ENCODE peak calls at places on chromosomes 1 and 21, in five cellular contexts. E is HepG2, N is K562, C is H1, Q is GM12878. L is an unnamed sample.

GRCh38 chr1:108877858-108878257 is 1.1 kb downstream of the GPSM2 start:
- DNase-seq in C (no peak), Q (no peak), N (no peak), E (no peak), L (no peak)

GRCh38 chr1:101632548-101633256 is 364.0 kb downstream of the OLFM3 start:
- DNase-seq in E (no peak), N (no peak), C (no peak), Q (no peak), L (peak)

GRCh38 chr21:34528131-34528561 is 16.1 kb upstream of the KCNE1 start:
- DNase-seq in Q (no peak), N (no peak), C (no peak), E (no peak), L (no peak)

GRCh38 chr1:203361843-203362524 is 11.1 kb upstream of the FMOD start:
- DNase-seq in C (no peak), Q (no peak), N (no peak), E (no peak), L (no peak)

GRCh38 chr1:226814751-226815496 is 55.5 kb upstream of the PSEN2 start:
- DNase-seq in N (no peak), Q (no peak), C (no peak), E (no peak), L (no peak)

GRCh38 chr1:169250022-169250421 is 117.6 kb downstream of the NME7 start:
- DNase-seq in E (no peak), C (no peak), N (no peak), Q (no peak), L (no peak)

GRCh38 chr1:180213401-180214177 is 16.5 kb upstream of the LHX4 start:
- DNase-seq in E (no peak), N (peak), C (no peak), Q (peak), L (peak)

GRCh38 chr1:180267211-180267561 is 37.1 kb downstream of the LHX4 start:
- DNase-seq in C (no peak), Q (no peak), E (no peak), N (no peak), L (no peak)

GRCh38 chr1:38022810-38023209 is 10.3 kb downstream of the UTP11 start:
- DNase-seq in N (no peak), Q (no peak), C (no peak), E (no peak), L (no peak)

GRCh38 chr1:228375578-228376261 is 30.9 kb downstream of the TRIM11 start:
- DNase-seq in E (no peak), N (no peak), Q (no peak), C (no peak), L (no peak)

GRCh38 chr1:211643324-211644212 is 31.9 kb downstream of the NEK2 start:
- DNase-seq in E (peak), C (no peak), Q (no peak), N (peak), L (no peak)

GRCh38 chr1:84913025-84913892 is 20.3 kb upstream of the LPAR3 start:
- DNase-seq in C (no peak), E (no peak), N (no peak), Q (no peak), L (no peak)

GRCh38 chr1:180802849-180803248 is 109.8 kb upstream of the KIAA1614 start:
- DNase-seq in C (no peak), N (no peak), Q (no peak), E (no peak), L (no peak)

GRCh38 chr1:204089044-204089751 is 16.3 kb downstream of the SOX13 start:
- DNase-seq in Q (no peak), C (no peak), N (no peak), E (no peak), L (no peak)

GRCh38 chr1:160115545-160116276 is at the start of gene ATP1A2:
- DNase-seq in C (no peak), N (no peak), Q (no peak), E (no peak), L (peak)

GRCh38 chr1:42971848-42972291 is 13.2 kb upstream of the SLC2A1 start:
- DNase-seq in N (no peak), Q (no peak), C (no peak), E (no peak), L (no peak)

GRCh38 chr1:56877973-56878372 is 23.4 kb downstream of the C8A start:
- DNase-seq in C (no peak), N (no peak), Q (no peak), E (no peak), L (no peak)

GRCh38 chr1:37932759-37933158 is 14.1 kb downstream of the INPP5B start:
- DNase-seq in Q (no peak), E (no peak), C (no peak), N (peak), L (no peak)

GRCh38 chr1:245500546-245500945 is 345.8 kb downstream of the KIF26B start:
- DNase-seq in E (no peak), N (no peak), C (no peak), Q (no peak), L (peak)

GRCh38 chr1:204419064-204419403 is 7.4 kb upstream of the PPP1R15B start:
- DNase-seq in E (peak), C (no peak), N (no peak), Q (no peak), L (no peak)

GRCh38 chr21:32562426-32562825 is 22.9 kb downstream of the TCP10L start:
- DNase-seq in C (no peak), E (no peak), N (no peak), Q (no peak), L (peak)

GRCh38 chr21:39111928-39112327 is 71.3 kb downstream of the PSMG1 start:
- DNase-seq in Q (no peak), E (no peak), N (no peak), C (no peak), L (no peak)

GRCh38 chr1:185138146-185138545 is 18.6 kb downstream of the TRMT1L start:
- DNase-seq in E (no peak), Q (no peak), C (no peak), N (no peak), L (no peak)

GRCh38 chr1:151001592-151001991 is 5.1 kb downstream of the MINDY1 start:
- DNase-seq in N (peak), E (no peak), C (no peak), Q (no peak), L (no peak)

GRCh38 chr1:54968581-54968980 is 11.8 kb upstream of the TMEM61 start:
- DNase-seq in Q (no peak), N (no peak), E (no peak), C (no peak), L (no peak)

GRCh38 chr1:59237905-59238304 is 59.0 kb upstream of the FGGY start:
- DNase-seq in Q (no peak), C (no peak), N (no peak), E (no peak), L (peak)

GRCh38 chr1:206470692-206471414 is 577 bp downstream of the IKBKE start:
- DNase-seq in Q (peak), C (no peak), E (peak), N (no peak), L (peak)

GRCh38 chr1:102897537-102897936 is 210.8 kb downstream of the COL11A1 start:
- DNase-seq in Q (no peak), N (no peak), E (no peak), C (no peak), L (no peak)

GRCh38 chr1:100249155-100249536 is 488 bp downstream of the DBT start:
- DNase-seq in C (no peak), E (no peak), N (peak), Q (no peak), L (peak)

GRCh38 chr1:3320246-3321152 is 134.0 kb upstream of the ARHGEF16 start:
- DNase-seq in Q (no peak), C (no peak), N (no peak), E (peak), L (no peak)

GRCh38 chr21:15809818-15810217 is 80.0 kb downstream of the USP25 start:
- DNase-seq in C (no peak), Q (no peak), N (no peak), E (no peak), L (no peak)

GRCh38 chr1:246775531-246776385 is 51.5 kb downstream of the SCCPDH start:
- DNase-seq in Q (no peak), C (no peak), E (no peak), N (no peak), L (no peak)

GRCh38 chr1:44405041-44405803 is at the start of gene RNF220:
- DNase-seq in Q (no peak), N (no peak), C (no peak), E (peak), L (peak)

GRCh38 chr1:169309178-169310166 is 58.1 kb downstream of the NME7 start:
- DNase-seq in Q (peak), E (no peak), N (peak), C (no peak), L (no peak)

GRCh38 chr1:2350486-2350885 is 40.9 kb downstream of the MORN1 start:
- DNase-seq in Q (no peak), E (no peak), C (no peak), N (no peak), L (no peak)

GRCh38 chr1:11858613-11858967 is at the start of gene NPPB:
- DNase-seq in C (no peak), N (no peak), E (no peak), Q (no peak), L (no peak)

GRCh38 chr1:76053021-76053420 is 21.5 kb upstream of the ST6GALNAC3 start:
- DNase-seq in C (no peak), Q (no peak), E (no peak), N (no peak), L (peak)

GRCh38 chr1:156402621-156403020 is 33.6 kb downstream of the RHBG start:
- DNase-seq in Q (no peak), E (no peak), N (no peak), C (no peak), L (no peak)
- H3K4me3 ChIP-seq in Q (no peak), E (no peak), N (no peak), C (no peak), L (no peak)

GRCh38 chr1:48675251-48675650 is 101.4 kb downstream of the BEND5 start:
- DNase-seq in N (no peak), Q (no peak), E (no peak), C (no peak), L (no peak)

GRCh38 chr1:48676822-48677221 is 99.9 kb downstream of the BEND5 start:
- DNase-seq in E (no peak), C (no peak), N (no peak), Q (no peak), L (no peak)

GRCh38 chr1:48676376-48676775 is 100.3 kb downstream of the BEND5 start:
- DNase-seq in Q (no peak), E (no peak), C (no peak), N (no peak), L (no peak)

GRCh38 chr1:48673725-48674124 is 103.0 kb downstream of the BEND5 start:
- DNase-seq in Q (no peak), N (peak), E (peak), C (no peak), L (peak)

GRCh38 chr1:48674641-48675040 is 102.0 kb downstream of the BEND5 start:
- DNase-seq in E (no peak), C (no peak), Q (no peak), N (no peak), L (no peak)
- TF ChIP-seq CREB1 in E (no peak), C (no peak), Q (no peak), N (no peak), L (no peak)

DNA sequence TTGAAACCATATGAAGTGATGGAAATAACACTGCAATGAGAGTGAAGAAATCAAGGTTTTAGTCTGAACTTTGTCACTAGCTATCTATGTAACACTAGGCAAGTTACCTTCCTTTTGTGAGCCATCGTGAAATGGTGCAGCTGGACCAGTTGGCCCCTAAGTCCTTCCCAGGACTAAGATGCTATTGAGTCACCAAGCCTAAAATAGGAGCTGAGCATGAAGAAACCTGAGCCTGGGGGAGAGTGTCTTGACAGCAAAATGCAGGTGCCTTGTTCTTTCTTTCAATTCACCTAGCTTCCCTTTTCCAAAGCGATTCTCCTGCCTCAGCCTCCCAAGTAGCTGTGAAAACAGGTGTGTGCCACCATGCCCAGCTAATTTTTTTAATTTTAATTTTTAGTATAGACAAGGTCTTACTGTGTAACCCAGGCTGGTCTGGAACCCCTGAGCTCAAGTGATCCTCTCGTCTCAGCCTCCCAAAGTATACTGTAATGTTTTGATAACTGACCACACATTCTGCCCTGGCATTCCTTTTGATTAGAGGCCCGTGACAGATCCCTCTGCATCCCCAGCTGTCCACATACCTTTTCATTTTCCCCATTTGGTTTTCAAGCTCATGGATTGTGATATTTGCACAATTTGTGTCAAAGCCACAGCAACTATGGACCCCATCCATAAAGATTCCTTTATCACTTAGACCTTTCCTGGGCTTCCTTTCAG is 117.0 kb upstream of the ATP1A1 start:
- DNase-seq in Q (no peak), C (no peak), E (no peak), N (no peak), L (no peak)
- H3K4me3 ChIP-seq in Q (no peak), C (no peak), E (no peak), N (no peak), L (no peak)

DNA sequence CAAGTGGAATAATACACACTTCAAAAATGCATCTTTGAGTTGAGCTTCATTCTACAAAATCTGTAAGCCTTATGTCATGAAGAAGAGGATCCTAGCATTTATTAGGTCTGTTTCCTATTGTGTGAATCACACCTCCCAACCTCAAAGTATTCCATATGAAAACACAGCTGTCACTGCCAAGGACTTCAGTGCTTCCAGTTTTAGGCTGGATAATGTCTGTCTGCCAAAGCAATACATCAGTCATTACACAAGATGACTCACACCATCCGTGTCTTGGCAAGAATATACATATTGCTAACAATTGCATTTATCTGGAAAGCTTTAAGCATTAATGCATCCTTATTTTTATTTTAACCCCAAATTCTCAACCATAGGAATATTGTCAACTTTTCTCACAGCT is 125.7 kb upstream of the TMPRSS15 start:
- DNase-seq in C (no peak), Q (no peak), N (no peak), E (no peak), L (no peak)
- TF ChIP-seq CREB1 in C (no peak), Q (no peak), N (no peak), E (no peak), L (no peak)

DNA sequence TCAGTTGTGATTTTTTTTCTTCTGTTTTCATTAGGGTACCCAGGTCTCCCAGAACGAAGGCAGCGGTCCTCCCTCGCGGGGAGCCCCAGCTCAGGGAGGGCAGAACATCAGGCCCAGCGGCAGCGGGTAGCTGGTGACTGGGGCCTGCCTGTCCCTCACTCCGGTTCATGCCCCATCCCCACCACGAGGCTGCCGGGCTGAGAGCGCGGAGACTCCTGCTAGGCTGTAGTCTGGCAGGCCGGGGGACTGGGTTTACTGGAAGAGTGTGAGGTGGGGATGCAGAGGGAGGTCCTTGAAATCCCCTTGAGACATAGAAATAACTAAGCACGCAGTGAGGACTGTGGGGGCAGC is 10.5 kb downstream of the BRINP2 start:
- DNase-seq in E (no peak), C (no peak), Q (no peak), N (peak), L (peak)
- H3K4me3 ChIP-seq in E (peak), C (peak), Q (no peak), N (no peak), L (peak)